ENCODE peak calls at places on chromosome 12, in four cellular contexts. P is mucosa of descending colon, O is PC-3, F is pancreas. N is an unnamed sample.

GRCh38 chr12:100234166-100234565 is 32.7 kb downstream of the DEPDC4 start:
- DNase-seq in F (no peak), O (peak), P (no peak), N (no peak)

GRCh38 chr12:110234197-110235154 is 46.6 kb upstream of the ATP2A2 start:
- DNase-seq in F (no peak), O (no peak), P (no peak), N (no peak)

GRCh38 chr12:116759783-116760581 is 21.9 kb downstream of the RNFT2 start:
- DNase-seq in O (no peak), F (no peak), P (peak), N (no peak)

GRCh38 chr12:75725505-75726120 is 214.2 kb upstream of the KRR1 start:
- DNase-seq in F (no peak), P (no peak), O (peak), N (no peak)

GRCh38 chr12:96889273-96889933 is 17.7 kb upstream of the NEDD1 start:
- DNase-seq in O (peak), F (no peak), P (no peak), N (no peak)

GRCh38 chr12:68591716-68592437 is 18.8 kb upstream of the RAP1B start:
- DNase-seq in F (no peak), O (no peak), P (no peak), N (no peak)

GRCh38 chr12:27785882-27786570 is 6.0 kb upstream of the MANSC4 start:
- DNase-seq in O (peak), P (no peak), F (no peak), N (no peak)

GRCh38 chr12:15306605-15307004 is 15.7 kb upstream of the PTPRO start:
- DNase-seq in O (no peak), F (no peak), P (no peak), N (no peak)

GRCh38 chr12:108530141-108530540 is 15.1 kb downstream of the FICD start:
- DNase-seq in P (no peak), F (no peak), O (no peak), N (no peak)

GRCh38 chr12:26287666-26288408 is 92.5 kb downstream of the SSPN start:
- DNase-seq in P (no peak), F (peak), O (no peak), N (peak)

GRCh38 chr12:121819212-121819949 is 15.6 kb downstream of the SETD1B start:
- DNase-seq in F (no peak), O (no peak), P (no peak), N (no peak)

GRCh38 chr12:38253778-38254177 is 62.8 kb upstream of the ALG10B start:
- DNase-seq in P (no peak), O (no peak), F (no peak), N (no peak)

GRCh38 chr12:52043386-52044212 is 7.6 kb upstream of the NR4A1 start:
- DNase-seq in O (no peak), F (peak), P (no peak), N (no peak)

GRCh38 chr12:124837958-124838803 is 25.5 kb downstream of the SCARB1 start:
- DNase-seq in F (peak), P (peak), O (peak), N (peak)

GRCh38 chr12:120639771-120640721 is at the start of gene CABP1:
- DNase-seq in O (no peak), F (peak), P (peak), N (no peak)

GRCh38 chr12:75086086-75087038 is 123.3 kb downstream of the KCNC2 start:
- DNase-seq in F (no peak), P (no peak), O (no peak), N (no peak)

GRCh38 chr12:95736631-95737030 is 53.9 kb downstream of the NTN4 start:
- DNase-seq in O (no peak), F (no peak), P (no peak), N (no peak)

GRCh38 chr12:7935773-7936581 is at the start of gene SLC2A3:
- DNase-seq in F (no peak), O (no peak), P (no peak), N (no peak)

GRCh38 chr12:7935464-7935772 is 569 bp downstream of the SLC2A3 start:
- DNase-seq in F (no peak), O (no peak), P (no peak), N (no peak)

GRCh38 chr12:7933255-7933726 is 2.7 kb downstream of the SLC2A3 start:
- DNase-seq in F (no peak), P (peak), O (peak), N (peak)

GRCh38 chr12:7934153-7934552 is 1.8 kb downstream of the SLC2A3 start:
- DNase-seq in O (no peak), F (no peak), P (no peak), N (no peak)

DNA sequence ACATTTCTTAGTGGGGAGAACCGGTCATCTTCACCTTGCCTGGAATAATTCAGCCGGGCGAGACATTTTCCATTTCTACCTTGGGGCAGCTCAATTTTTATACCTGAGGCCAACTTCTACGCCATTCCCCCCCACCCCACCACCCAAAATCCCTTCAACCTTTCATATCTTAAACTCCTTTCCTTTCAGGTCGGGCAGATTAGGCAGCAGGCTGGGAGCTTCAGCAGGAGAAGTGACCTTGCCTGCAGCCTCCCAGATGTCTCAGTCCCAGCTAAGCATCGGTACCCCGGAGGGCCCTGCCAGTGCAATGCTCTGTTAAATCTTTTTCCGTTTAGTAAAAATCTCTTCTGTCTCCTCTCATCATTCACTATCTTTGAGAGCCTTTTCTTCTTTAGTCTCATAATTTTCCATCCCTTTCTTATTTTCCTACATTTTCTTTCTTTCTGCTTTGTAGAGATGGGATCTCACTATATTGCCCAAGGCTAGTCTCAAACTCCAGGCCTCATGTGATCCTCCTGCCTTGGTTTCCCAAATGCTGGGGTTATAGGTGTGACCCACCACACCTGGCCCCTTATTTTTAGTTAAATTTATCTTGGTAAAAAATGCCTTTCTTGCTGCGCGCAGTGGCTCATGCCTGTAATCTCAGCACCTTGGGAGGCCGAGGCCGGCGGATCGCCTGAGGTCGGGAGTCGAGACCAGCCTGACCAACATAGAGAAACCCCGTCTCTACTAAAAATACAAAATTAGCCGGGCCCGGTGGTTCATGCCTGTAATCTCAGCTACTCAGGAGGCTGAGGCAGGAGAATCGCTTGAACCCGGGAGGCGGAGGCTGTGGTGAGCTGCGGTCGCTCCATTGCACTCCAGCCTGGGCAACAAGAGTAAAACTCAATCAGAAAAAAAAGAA is 1.2 kb downstream of the SLC2A3 start:
- DNase-seq in O (no peak), P (no peak), F (no peak), N (no peak)
- H3K4me3 ChIP-seq in O (no peak), P (no peak), F (no peak), N (peak)

GRCh38 chr12:101474248-101474647 is 888 bp upstream of the SPIC start:
- DNase-seq in O (no peak), P (no peak), F (no peak), N (no peak)
- H3K4me3 ChIP-seq in O (no peak), P (no peak), F (no peak), N (no peak)

GRCh38 chr12:114669501-114670256 is 14.3 kb downstream of the TBX3 start:
- DNase-seq in P (no peak), F (no peak), O (peak), N (no peak)
- H3K4me3 ChIP-seq in P (no peak), F (no peak), O (peak), N (peak)

GRCh38 chr12:12651752-12652151 is 40.1 kb downstream of the CREBL2 start:
- DNase-seq in P (no peak), F (no peak), O (no peak), N (no peak)
- H3K4me3 ChIP-seq in P (no peak), F (no peak), O (no peak), N (no peak)

GRCh38 chr12:133105620-133106019 is 24.5 kb downstream of the ZNF891 start:
- DNase-seq in P (no peak), F (no peak), O (no peak), N (no peak)
- H3K4me3 ChIP-seq in P (no peak), F (no peak), O (peak), N (no peak)